ENCODE peak calls at places on chromosome 19, in eight cellular contexts. Z is A549, S is GM23338, Q is cardiac muscle cell, U is NB4, E is fibroblast of the aortic adventitia, D is neural crest cell, L is foreskin fibroblast. A is an unnamed sample.

GRCh38 chr19:47390533-47391488 is 28.5 kb downstream of the MEIS3 start:
- DNase-seq in Z (no peak), S (peak; percentile 37), Q (no peak), U (no peak), E (no peak), D (no peak), L (no peak), A (no peak)

GRCh38 chr19:29662604-29663404 is 2.5 kb upstream of the PLEKHF1 start:
- DNase-seq in Z (no peak), S (no peak), Q (peak; percentile 95), U (no peak), E (peak; percentile 99), D (no peak), L (peak; percentile 90), A (no peak)

GRCh38 chr19:14890616-14891379 is 4.9 kb upstream of the OR7A17 start:
- DNase-seq in Z (no peak), S (no peak), Q (no peak), U (no peak), E (no peak), D (no peak), L (no peak), A (no peak)

GRCh38 chr19:14433454-14434156 is 499 bp downstream of the PKN1 start:
- DNase-seq in Z (no peak), S (peak; percentile 55), Q (no peak), U (no peak), E (no peak), D (no peak), L (no peak), A (no peak)

GRCh38 chr19:18669883-18670282 is 13.6 kb upstream of the CRTC1 start:
- DNase-seq in Z (no peak), S (no peak), Q (no peak), U (no peak), E (no peak), D (no peak), L (no peak), A (no peak)

GRCh38 chr19:51417107-51417806 is at the start of gene SIGLEC10:
- DNase-seq in Z (no peak), S (peak; percentile 46), Q (peak; percentile 23), U (peak; percentile 93), E (peak; percentile 19), D (no peak), L (no peak), A (no peak)

GRCh38 chr19:42467437-42467760 is 24.7 kb upstream of the CXCL17 start:
- DNase-seq in Z (no peak), S (no peak), Q (no peak), U (no peak), E (no peak), D (no peak), L (no peak), A (no peak)

GRCh38 chr19:38869836-38870607 is 8.1 kb downstream of the RINL start:
- DNase-seq in Z (peak; percentile 93), S (peak; percentile 81), Q (peak; percentile 82), U (peak; percentile 66), E (peak; percentile 55), D (peak; percentile 61), L (peak; percentile 34), A (peak; percentile 82)

GRCh38 chr19:30406220-30406944 is 34.2 kb downstream of the ZNF536 start:
- DNase-seq in Z (peak; percentile 69), S (peak; percentile 56), Q (no peak), U (peak; percentile 11), E (no peak), D (peak; percentile 16), L (peak; percentile 18), A (no peak)

GRCh38 chr19:7751157-7751783 is 3.9 kb upstream of the CD209 start:
- DNase-seq in Z (no peak), S (no peak), Q (no peak), U (peak; percentile 44), E (no peak), D (no peak), L (no peak), A (no peak)

GRCh38 chr19:40441719-40442253 is 2.3 kb downstream of the SERTAD3 start:
- DNase-seq in Z (no peak), S (no peak), Q (no peak), U (no peak), E (no peak), D (no peak), L (no peak), A (no peak)

GRCh38 chr19:32812036-32812435 is 57.5 kb downstream of the SLC7A9 start:
- DNase-seq in Z (no peak), S (no peak), Q (no peak), U (no peak), E (no peak), D (no peak), L (no peak), A (no peak)

GRCh38 chr19:43779147-43779819 is 1.5 kb downstream of the KCNN4 start:
- DNase-seq in Z (no peak), S (no peak), Q (no peak), U (peak; percentile 42), E (no peak), D (no peak), L (no peak), A (no peak)

GRCh38 chr19:45177817-45178261 is at the start of gene TRAPPC6A:
- DNase-seq in Z (peak; percentile 64), S (peak; percentile 64), Q (no peak), U (peak; percentile 80), E (peak; percentile 52), D (no peak), L (peak; percentile 75), A (no peak)

GRCh38 chr19:14141041-14141440 is 4.7 kb upstream of the ASF1B start:
- DNase-seq in Z (no peak), S (no peak), Q (no peak), U (no peak), E (no peak), D (no peak), L (no peak), A (no peak)

GRCh38 chr19:46716013-46716671 is 772 bp downstream of the PRKD2 start:
- DNase-seq in Z (peak; percentile 63), S (peak; percentile 75), Q (peak; percentile 20), U (peak; percentile 58), E (no peak), D (peak; percentile 51), L (no peak), A (no peak)

GRCh38 chr19:39377373-39378362 is 13.2 kb downstream of the PAF1 start:
- DNase-seq in Z (no peak), S (no peak), Q (no peak), U (no peak), E (no peak), D (no peak), L (no peak), A (no peak)

GRCh38 chr19:13091400-13092161 is 11.1 kb downstream of the LYL1 start:
- DNase-seq in Z (no peak), S (peak; percentile 73), Q (peak; percentile 96), U (peak; percentile 57), E (peak; percentile 96), D (no peak), L (peak; percentile 52), A (no peak)
- TF ChIP-seq CTCF in Z (no peak), S (no peak), Q (peak; percentile 24), U (no peak), E (no peak), D (no peak), L (no peak), A (no peak)

DNA sequence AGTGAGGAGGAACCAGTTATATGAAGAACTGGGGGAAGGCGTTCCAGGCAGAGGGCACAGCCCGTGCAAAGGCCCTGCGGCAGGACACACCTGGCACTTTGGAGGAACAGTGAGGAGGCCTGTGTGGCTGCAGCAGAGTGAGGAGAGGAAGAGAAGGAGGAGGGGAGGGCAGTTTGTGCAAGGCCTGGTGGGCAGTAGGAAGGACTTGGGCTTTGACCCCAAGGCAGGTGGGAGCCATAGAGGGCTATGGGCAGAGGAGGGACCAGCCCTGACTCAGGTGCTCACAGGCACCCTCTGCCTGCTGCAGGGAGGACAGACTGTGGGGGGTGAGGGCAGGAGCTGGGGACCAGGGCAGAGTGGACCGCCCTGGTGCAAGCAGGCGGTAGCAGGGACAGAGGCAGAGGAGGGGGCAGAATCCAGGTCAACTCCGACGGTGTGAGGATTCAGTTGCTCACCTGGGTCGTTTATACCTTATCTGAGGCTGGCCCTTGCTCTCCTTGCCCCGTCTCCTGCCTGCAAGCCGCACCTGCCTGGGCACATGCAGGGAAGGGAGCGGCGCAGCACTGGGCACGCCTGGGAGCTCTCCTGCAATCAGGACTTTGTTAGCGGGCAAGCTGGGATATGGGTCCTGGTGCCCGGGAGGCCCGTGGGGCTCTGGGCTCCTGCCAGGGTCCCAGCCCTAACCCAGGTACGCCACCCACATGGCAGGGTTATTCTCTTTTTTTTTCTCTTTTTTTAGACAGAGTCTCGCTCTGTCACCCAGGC is 34.8 kb downstream of the NFIC start:
- DNase-seq in Z (no peak), S (no peak), Q (no peak), U (no peak), E (no peak), D (no peak), L (no peak), A (no peak)
- TF ChIP-seq CTCF in Z (no peak), S (no peak), Q (no peak), U (no peak), E (no peak), D (no peak), L (no peak), A (no peak)

DNA sequence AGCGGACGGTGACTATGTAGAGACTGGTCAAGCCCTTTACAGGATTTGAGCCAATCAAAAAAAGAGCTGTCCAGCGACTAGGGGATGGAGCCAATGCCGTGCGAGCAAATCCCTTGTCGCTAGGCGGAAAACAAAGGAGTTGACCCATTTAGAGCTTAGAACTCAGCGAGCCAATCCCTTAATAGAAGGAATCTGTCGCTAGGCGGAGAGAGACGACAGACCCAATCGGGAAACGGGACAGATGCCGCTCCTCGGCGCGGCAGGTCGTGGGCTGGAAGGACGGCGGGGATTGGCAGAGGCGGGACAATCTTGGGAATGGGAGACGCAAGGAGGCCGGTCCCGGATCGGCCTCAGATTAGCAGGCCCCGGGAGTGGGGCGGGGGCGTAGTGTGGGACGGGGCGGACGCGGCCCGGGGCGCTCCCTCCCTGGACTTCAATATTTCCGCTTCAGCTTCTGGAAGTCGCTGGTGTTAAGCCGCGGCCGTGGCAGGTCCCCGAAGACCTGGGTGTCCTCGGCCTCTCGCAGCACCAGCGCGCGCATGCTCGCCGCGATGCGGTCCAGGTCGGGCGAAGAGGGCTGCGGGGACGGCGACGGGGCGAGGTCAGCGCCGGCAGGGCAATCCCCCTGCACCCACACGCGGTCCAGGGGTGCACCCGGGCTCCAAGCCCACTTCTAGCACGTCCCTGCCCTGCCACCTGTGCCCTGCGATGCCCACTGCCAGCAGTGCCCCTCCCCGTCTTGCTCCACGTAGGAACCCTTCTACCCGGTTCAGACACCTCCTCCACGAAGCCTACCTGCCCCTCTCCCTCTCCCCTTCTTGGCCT is 2.3 kb upstream of the PNKP start:
- DNase-seq in Z (peak; percentile 99), S (peak; percentile 100), Q (peak; percentile 100), U (peak; percentile 99), E (peak; percentile 100), D (peak; percentile 98), L (peak; percentile 99), A (peak; percentile 97)
- TF ChIP-seq CTCF in Z (no peak), S (no peak), Q (peak; percentile 4), U (no peak), E (peak; percentile 2), D (no peak), L (no peak), A (peak; percentile 24)

DNA sequence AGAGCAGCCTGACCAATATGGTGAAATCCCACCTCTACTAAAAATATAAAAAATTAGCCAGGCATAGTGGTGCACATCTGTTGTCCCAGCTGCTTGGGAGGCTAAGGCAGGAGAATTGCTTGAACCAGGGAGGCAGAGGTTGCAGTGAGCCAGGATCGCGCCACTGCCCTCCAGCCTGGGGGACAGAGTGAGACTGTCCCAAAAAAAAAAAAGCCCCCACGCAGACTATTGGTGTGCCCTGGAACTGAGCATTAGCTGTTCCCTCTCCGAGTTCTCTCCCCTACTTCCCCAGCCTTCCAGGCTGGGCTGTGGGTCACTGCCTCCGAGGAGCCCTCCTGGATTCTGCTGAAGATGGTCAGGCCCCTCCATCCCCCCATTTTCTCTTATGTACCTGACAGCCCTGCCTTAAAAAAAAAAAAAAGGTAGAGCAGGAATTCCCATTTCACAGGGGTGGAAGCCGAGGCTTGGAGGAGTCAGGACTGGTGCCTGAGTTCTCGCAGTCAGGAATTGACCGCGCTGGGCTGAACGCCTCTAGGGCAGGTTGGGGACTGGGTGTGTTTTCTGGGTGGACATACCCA is 1.9 kb downstream of the ADAT3 start:
- DNase-seq in Z (no peak), S (no peak), Q (no peak), U (no peak), E (no peak), D (no peak), L (no peak), A (no peak)
- TF ChIP-seq CTCF in Z (no peak), S (no peak), Q (no peak), U (no peak), E (no peak), D (no peak), L (no peak), A (no peak)

A was measured in type B pancreatic cell.